ENCODE peak calls at places on chromosomes 7 and 10, in four cellular contexts. T, R, I and U are unnamed samples.

GRCh38 chr10:32979041-32979440 is 21.0 kb upstream of the ITGB1 start:
- DNase-seq in T (no peak), R (no peak), I (no peak), U (no peak)

GRCh38 chr10:65194131-65194530 is 1672.9 kb downstream of the REEP3 start:
- DNase-seq in T (no peak), R (no peak), I (no peak), U (no peak)

GRCh38 chr10:47040681-47041080 is 129.5 kb downstream of the PTPN20 start:
- DNase-seq in T (no peak), R (no peak), I (no peak), U (no peak)

GRCh38 chr7:155188821-155189599 is 108.7 kb upstream of the INSIG1 start:
- DNase-seq in T (no peak), R (no peak), I (no peak), U (peak)

GRCh38 chr7:150657526-150657925 is 25.3 kb upstream of the GIMAP6 start:
- DNase-seq in T (no peak), R (no peak), I (no peak), U (no peak)

GRCh38 chr10:31939797-31940708 is 11.4 kb upstream of the ARHGAP12 start:
- DNase-seq in T (no peak), R (no peak), I (no peak), U (no peak)

GRCh38 chr7:44990520-44991023 is 9.4 kb upstream of the CCM2 start:
- DNase-seq in T (no peak), R (no peak), I (no peak), U (no peak)

GRCh38 chr7:30923774-30924413 is 12.2 kb downstream of the AQP1 start:
- DNase-seq in T (no peak), R (no peak), I (peak), U (peak)

GRCh38 chr10:32961343-32961891 is 3.4 kb upstream of the ITGB1 start:
- DNase-seq in T (no peak), R (no peak), I (no peak), U (no peak)

GRCh38 chr7:30929686-30930085 is 18.0 kb downstream of the AQP1 start:
- DNase-seq in T (no peak), R (no peak), I (no peak), U (no peak)

GRCh38 chr7:134836447-134836846 is 57.0 kb downstream of the CALD1 start:
- DNase-seq in T (no peak), R (no peak), I (no peak), U (no peak)

GRCh38 chr7:55441668-55442305 is 76.7 kb downstream of the LANCL2 start:
- DNase-seq in T (no peak), R (no peak), I (no peak), U (no peak)

GRCh38 chr7:23277359-23277989 is 21.7 kb upstream of the MALSU1 start:
- DNase-seq in T (peak), R (peak), I (no peak), U (no peak)

GRCh38 chr10:103540722-103541121 is 47.2 kb downstream of the NEURL1 start:
- DNase-seq in T (no peak), R (no peak), I (no peak), U (peak)

GRCh38 chr7:36318116-36318515 is 71.5 kb upstream of the ANLN start:
- DNase-seq in T (no peak), R (no peak), I (no peak), U (no peak)

GRCh38 chr10:454860-455259 is 234.6 kb downstream of the DIP2C start:
- DNase-seq in T (no peak), R (no peak), I (no peak), U (no peak)

GRCh38 chr7:91291902-91292301 is 27.7 kb downstream of the FZD1 start:
- DNase-seq in T (no peak), R (no peak), I (no peak), U (no peak)

GRCh38 chr10:93604145-93604544 is 3.1 kb upstream of the RBP4 start:
- DNase-seq in T (no peak), R (no peak), I (no peak), U (no peak)

GRCh38 chr10:62696798-62697197 is 107.7 kb upstream of the ADO start:
- DNase-seq in T (no peak), R (no peak), I (no peak), U (no peak)

GRCh38 chr10:35324196-35324595 is 12.1 kb upstream of the CCNY start:
- DNase-seq in T (no peak), R (no peak), I (no peak), U (no peak)

GRCh38 chr7:129144834-129145668 is 544 bp downstream of the TSPAN33 start:
- DNase-seq in T (no peak), R (no peak), I (no peak), U (no peak)

GRCh38 chr7:72785166-72785955 is 42.6 kb downstream of the TYW1B start:
- DNase-seq in T (no peak), R (no peak), I (no peak), U (no peak)

GRCh38 chr7:139732471-139733167 is 45.2 kb downstream of the HIPK2 start:
- DNase-seq in T (no peak), R (no peak), I (no peak), U (peak)

GRCh38 chr10:111234234-111234633 is 157.4 kb downstream of the ADRA2A start:
- DNase-seq in T (no peak), R (no peak), I (no peak), U (no peak)

GRCh38 chr10:43076876-43077420 is at the start of gene RET:
- DNase-seq in T (peak), R (peak), I (no peak), U (no peak)

DNA sequence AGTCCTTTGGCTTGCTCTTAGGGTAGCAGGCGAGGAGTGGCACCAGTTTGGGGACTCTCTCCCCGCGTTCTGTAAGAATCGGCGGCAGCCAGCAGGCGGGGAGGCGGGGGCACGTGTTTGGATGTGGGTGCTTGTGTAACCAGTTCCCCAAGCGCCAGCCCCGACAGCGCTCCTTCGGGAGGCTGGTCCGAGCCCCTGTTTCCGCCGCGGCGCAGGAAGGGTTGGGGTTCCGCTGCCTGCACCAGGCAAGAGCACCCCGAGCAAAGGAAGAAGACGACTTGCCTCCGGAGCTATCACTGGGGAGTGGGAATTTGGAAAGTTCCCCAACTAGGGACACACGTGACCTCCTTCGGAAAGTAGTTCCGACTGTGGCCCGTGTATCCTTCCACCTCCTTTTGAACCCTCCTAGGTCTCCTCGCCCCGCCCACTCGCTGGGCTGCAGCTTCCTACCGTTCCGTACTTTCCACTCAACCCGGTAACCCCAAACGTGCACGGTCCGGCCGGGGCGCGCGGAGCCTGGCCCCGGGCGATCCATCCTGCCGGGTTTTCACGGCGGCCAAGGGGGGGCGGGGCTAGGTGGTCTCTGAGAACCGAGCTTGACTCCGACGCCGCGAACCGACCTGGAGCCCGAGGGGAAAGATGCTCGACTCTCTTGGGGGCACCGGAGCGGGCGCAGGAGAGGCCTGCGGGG is 1.2 kb downstream of the KLLN start:
- DNase-seq in T (peak), R (peak), I (peak), U (peak)
- TF ChIP-seq CTCF in T (no peak), R (no peak), I (no peak), U (no peak)

GRCh38 chr7:140989068-140989467 is 25.7 kb downstream of the MRPS33 start:
- DNase-seq in T (no peak), R (no peak), I (no peak), U (no peak)

GRCh38 chr7:140982508-140982907 is 32.2 kb downstream of the MRPS33 start:
- DNase-seq in T (no peak), R (no peak), I (no peak), U (no peak)

GRCh38 chr7:140983802-140984201 is 30.9 kb downstream of the MRPS33 start:
- DNase-seq in T (no peak), R (peak), I (no peak), U (no peak)
- TF ChIP-seq CTCF in T (peak), R (peak), I (no peak), U (no peak)

GRCh38 chr10:123274513-123275182 is 120.4 kb downstream of the BUB3 start:
- DNase-seq in T (no peak), R (no peak), I (no peak), U (peak)

GRCh38 chr10:123270806-123271205 is 116.6 kb downstream of the BUB3 start:
- DNase-seq in T (no peak), R (no peak), I (no peak), U (peak)

GRCh38 chr10:123270221-123270620 is 116.0 kb downstream of the BUB3 start:
- DNase-seq in T (no peak), R (no peak), I (no peak), U (no peak)

GRCh38 chr10:123269675-123270074 is 115.5 kb downstream of the BUB3 start:
- DNase-seq in T (no peak), R (no peak), I (no peak), U (no peak)

DNA sequence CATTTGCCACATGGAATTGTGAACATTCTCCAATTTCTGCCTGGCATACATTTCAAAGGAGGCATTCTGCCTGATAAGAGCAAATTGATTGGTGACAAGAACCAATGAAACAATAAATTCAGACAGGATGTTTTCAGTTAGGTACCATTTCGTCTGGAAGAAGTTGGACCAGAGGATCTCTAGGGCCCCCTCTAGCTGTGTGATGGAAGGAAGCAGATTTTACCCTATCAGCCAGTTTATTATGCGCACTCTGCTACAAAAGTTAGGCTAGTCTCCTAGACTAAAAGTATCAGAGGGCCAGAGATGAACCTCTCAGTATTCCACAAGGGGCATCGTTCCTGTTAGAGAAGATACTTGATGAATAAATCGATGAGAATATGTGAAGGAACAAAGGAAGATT is 118.0 kb downstream of the BUB3 start:
- DNase-seq in T (no peak), R (no peak), I (no peak), U (no peak)
- TF ChIP-seq CTCF in T (no peak), R (peak), I (no peak), U (no peak)

GRCh38 chr10:133326745-133327650 is 9.7 kb downstream of the CALY start:
- DNase-seq in T (peak), R (no peak), I (no peak), U (no peak)
- TF ChIP-seq CTCF in T (no peak), R (no peak), I (no peak), U (no peak)

DNA sequence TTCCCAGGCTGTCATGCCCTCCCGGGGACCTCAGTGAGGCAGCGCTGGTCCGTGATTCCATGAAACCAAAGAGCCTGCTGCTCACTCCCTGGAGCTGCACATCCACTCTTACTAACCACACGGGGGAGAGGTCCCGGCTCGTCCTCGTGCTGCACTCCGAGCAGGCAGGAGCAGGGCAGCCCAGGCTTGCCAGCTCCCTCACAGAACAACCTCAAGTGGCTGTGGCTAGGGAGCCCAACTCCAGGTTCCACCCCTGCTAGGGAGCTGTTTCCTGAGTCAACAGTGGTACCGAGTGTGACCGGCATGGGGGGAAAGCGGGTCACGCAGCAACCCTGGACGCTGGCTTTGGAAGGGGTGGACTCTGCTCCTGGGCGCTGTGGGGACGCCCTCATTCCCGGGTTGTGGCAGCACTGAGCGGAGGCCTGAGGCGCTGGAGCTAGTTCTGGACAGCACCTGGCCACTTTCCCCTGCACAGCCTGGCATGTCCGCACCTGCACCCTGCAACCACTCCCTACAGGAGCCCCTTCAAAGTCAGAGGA is 27.9 kb upstream of the PPP2R2D start:
- DNase-seq in T (no peak), R (no peak), I (no peak), U (no peak)
- TF ChIP-seq CTCF in T (no peak), R (no peak), I (no peak), U (no peak)

DNA sequence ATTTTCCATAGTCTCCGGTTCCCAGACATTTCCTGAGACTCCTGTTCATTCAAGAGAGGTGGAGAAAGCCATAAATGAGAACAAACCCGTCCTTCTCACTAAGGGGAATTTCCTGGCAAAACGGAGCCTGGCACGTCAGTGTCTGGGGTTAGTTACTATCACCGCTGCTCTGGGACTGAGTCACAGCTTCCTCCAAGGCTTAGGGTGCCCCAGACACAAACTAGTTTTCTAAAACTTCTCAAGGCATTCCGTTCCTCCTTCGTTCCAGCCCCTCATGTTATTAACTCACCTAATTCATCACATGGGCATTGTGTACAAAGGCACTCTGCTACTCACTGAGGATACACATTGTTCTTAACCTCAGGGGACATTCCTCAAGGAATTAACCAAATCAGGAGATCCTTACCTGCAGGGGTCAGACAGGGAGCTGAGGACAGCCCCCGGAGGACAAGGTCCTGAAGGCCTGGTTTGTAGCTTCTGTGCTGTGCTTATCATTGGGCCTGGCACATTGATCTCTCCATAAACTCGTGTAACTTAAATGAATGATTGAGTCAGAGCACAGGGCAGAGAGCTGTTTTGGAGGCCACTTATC is 103.0 kb upstream of the KLF6 start:
- DNase-seq in T (no peak), R (no peak), I (no peak), U (no peak)
- TF ChIP-seq CTCF in T (no peak), R (no peak), I (no peak), U (no peak)

DNA sequence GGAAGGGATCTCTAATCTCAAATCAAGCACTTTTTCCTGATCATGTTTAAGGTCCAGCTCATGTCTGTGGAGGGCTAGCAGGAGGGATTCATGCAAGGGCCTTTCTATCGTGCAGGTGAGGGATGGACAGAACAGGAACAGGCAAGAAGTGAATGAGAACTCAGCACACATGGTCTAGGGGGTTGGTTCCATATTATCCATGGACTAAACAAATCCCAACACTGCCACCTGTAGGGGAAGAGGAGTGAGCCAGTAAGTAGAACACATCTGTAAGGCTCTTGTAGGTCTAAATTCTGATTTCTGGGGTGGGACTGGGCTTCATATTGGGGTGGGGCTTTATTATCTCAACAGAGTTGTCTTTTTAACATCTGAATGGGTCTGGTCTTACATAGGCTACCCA is 138.0 kb upstream of the TARP start:
- DNase-seq in T (no peak), R (no peak), I (no peak), U (no peak)
- TF ChIP-seq CTCF in T (peak), R (peak), I (no peak), U (no peak)